ENCODE peak calls at places on chromosomes 16 and 17, in eight cellular contexts. C is cardiac septum; U is H54; F is Right ventricle myocardium inferior; O is NAMALWA; M is stimulated activated naive CD4-positive, alpha-beta T cell; S is NCI-H345; D is myocyte. P is an unnamed sample.

GRCh38 chr16:4290236-4290830 is 17.5 kb upstream of the TFAP4 start:
- DNase-seq in C (no peak), U (no peak), F (no peak), O (no peak), M (no peak), S (no peak), D (peak; percentile 77), P (no peak)

GRCh38 chr16:87653234-87653633 is 50.9 kb downstream of the JPH3 start:
- DNase-seq in C (no peak), U (no peak), F (peak; percentile 31), O (peak; percentile 59), M (no peak), S (no peak), D (no peak), P (peak; percentile 94)

GRCh38 chr16:19785512-19786130 is 67.5 kb downstream of the IQCK start:
- DNase-seq in C (no peak), U (no peak), F (no peak), O (no peak), M (no peak), S (no peak), D (no peak), P (no peak)

GRCh38 chr17:14510136-14510535 is 209.3 kb downstream of the HS3ST3B1 start:
- DNase-seq in C (no peak), U (no peak), F (no peak), O (no peak), M (no peak), S (no peak), D (no peak), P (no peak)

GRCh38 chr17:29595107-29595942 is 2.4 kb downstream of the ANKRD13B start:
- DNase-seq in C (no peak), U (no peak), F (peak; percentile 28), O (no peak), M (no peak), S (no peak), D (no peak), P (no peak)

GRCh38 chr17:17845046-17845775 is 8.4 kb upstream of the SREBF1 start:
- DNase-seq in C (no peak), U (no peak), F (peak; percentile 34), O (no peak), M (no peak), S (peak; percentile 35), D (no peak), P (no peak)

GRCh38 chr16:87380403-87380802 is 3.2 kb downstream of the FBXO31 start:
- DNase-seq in C (no peak), U (no peak), F (no peak), O (no peak), M (no peak), S (no peak), D (no peak), P (no peak)

GRCh38 chr16:89581045-89581695 is 5.6 kb downstream of the CPNE7 start:
- DNase-seq in C (no peak), U (peak; percentile 98), F (peak; percentile 42), O (no peak), M (no peak), S (no peak), D (peak; percentile 97), P (peak; percentile 98)

GRCh38 chr16:50474138-50474537 is 74.1 kb upstream of the NKD1 start:
- DNase-seq in C (no peak), U (no peak), F (no peak), O (no peak), M (no peak), S (peak; percentile 25), D (no peak), P (no peak)

GRCh38 chr17:27984816-27985215 is 57.7 kb upstream of the NLK start:
- DNase-seq in C (no peak), U (no peak), F (no peak), O (no peak), M (no peak), S (no peak), D (no peak), P (no peak)

GRCh38 chr16:23182675-23183485 is at the start of gene SCNN1G:
- DNase-seq in C (no peak), U (no peak), F (no peak), O (no peak), M (no peak), S (peak; percentile 54), D (no peak), P (no peak)

GRCh38 chr17:57706761-57707160 is 38.3 kb downstream of the CCDC182 start:
- DNase-seq in C (no peak), U (no peak), F (no peak), O (no peak), M (no peak), S (no peak), D (no peak), P (no peak)

GRCh38 chr17:37833237-37833859 is 88.5 kb upstream of the HNF1B start:
- DNase-seq in C (no peak), U (no peak), F (no peak), O (no peak), M (no peak), S (no peak), D (no peak), P (no peak)

GRCh38 chr17:74196541-74197310 is 6.8 kb upstream of the RPL38 start:
- DNase-seq in C (no peak), U (no peak), F (no peak), O (no peak), M (no peak), S (peak; percentile 51), D (no peak), P (no peak)

GRCh38 chr17:19360772-19361171 is 1.8 kb downstream of the B9D1 start:
- DNase-seq in C (no peak), U (no peak), F (no peak), O (no peak), M (no peak), S (no peak), D (no peak), P (no peak)

GRCh38 chr17:76686538-76687277 is 24.1 kb downstream of the MXRA7 start:
- DNase-seq in C (peak; percentile 58), U (no peak), F (no peak), O (no peak), M (no peak), S (no peak), D (no peak), P (no peak)

GRCh38 chr16:4607841-4608703 is 6.6 kb downstream of the UBALD1 start:
- DNase-seq in C (no peak), U (no peak), F (no peak), O (no peak), M (no peak), S (no peak), D (no peak), P (no peak)

GRCh38 chr17:19318611-19319010 is 43.9 kb downstream of the B9D1 start:
- DNase-seq in C (no peak), U (no peak), F (no peak), O (no peak), M (no peak), S (no peak), D (no peak), P (no peak)

GRCh38 chr17:62760059-62760887 is 47.8 kb downstream of the MARCHF10 start:
- DNase-seq in C (no peak), U (no peak), F (no peak), O (no peak), M (no peak), S (no peak), D (no peak), P (no peak)

GRCh38 chr16:66728804-66729203 is 22.6 kb downstream of the DYNC1LI2 start:
- DNase-seq in C (no peak), U (no peak), F (no peak), O (no peak), M (no peak), S (peak; percentile 5), D (no peak), P (no peak)

GRCh38 chr16:19524866-19525723 is 1.4 kb downstream of the CCP110 start:
- DNase-seq in C (no peak), U (no peak), F (no peak), O (peak; percentile 33), M (no peak), S (no peak), D (peak; percentile 12), P (no peak)

GRCh38 chr17:47620503-47621245 is 29.0 kb upstream of the KPNB1 start:
- DNase-seq in C (no peak), U (no peak), F (no peak), O (no peak), M (no peak), S (peak; percentile 31), D (no peak), P (no peak)

GRCh38 chr17:51745993-51746392 is 412.5 kb downstream of the CA10 start:
- DNase-seq in C (no peak), U (no peak), F (no peak), O (no peak), M (no peak), S (peak; percentile 66), D (no peak), P (no peak)

GRCh38 chr16:20898938-20899502 is 1.1 kb downstream of the DCUN1D3 start:
- DNase-seq in C (no peak), U (no peak), F (no peak), O (no peak), M (no peak), S (no peak), D (no peak), P (no peak)

GRCh38 chr17:66508896-66509843 is 206.8 kb downstream of the PRKCA start:
- DNase-seq in C (no peak), U (peak; percentile 60), F (no peak), O (no peak), M (no peak), S (no peak), D (peak; percentile 61), P (no peak)

GRCh38 chr17:62599964-62600657 is 27.4 kb upstream of the MRC2 start:
- DNase-seq in C (no peak), U (no peak), F (no peak), O (no peak), M (no peak), S (no peak), D (no peak), P (no peak)

GRCh38 chr17:50603340-50603739 is 31.3 kb upstream of the ABCC3 start:
- DNase-seq in C (no peak), U (no peak), F (no peak), O (peak; percentile 54), M (no peak), S (peak; percentile 25), D (no peak), P (peak; percentile 91)

GRCh38 chr16:3021449-3022207 is 1.5 kb downstream of the TNFRSF12A start:
- DNase-seq in C (peak; percentile 94), U (peak; percentile 75), F (peak; percentile 92), O (peak; percentile 86), M (peak; percentile 62), S (peak; percentile 70), D (peak; percentile 98), P (peak; percentile 64)

GRCh38 chr16:4945560-4946502 is 8.9 kb upstream of the PPL start:
- DNase-seq in C (no peak), U (peak; percentile 77), F (no peak), O (no peak), M (no peak), S (no peak), D (peak; percentile 41), P (peak; percentile 41)

GRCh38 chr17:1412185-1413110 is 12.4 kb upstream of the YWHAE start:
- DNase-seq in C (no peak), U (no peak), F (peak; percentile 66), O (no peak), M (no peak), S (no peak), D (no peak), P (no peak)

GRCh38 chr17:62093188-62094155 is 28.4 kb upstream of the MED13 start:
- DNase-seq in C (no peak), U (peak; percentile 86), F (no peak), O (no peak), M (no peak), S (no peak), D (peak; percentile 21), P (no peak)

GRCh38 chr17:14019186-14019956 is 49.9 kb upstream of the COX10 start:
- DNase-seq in C (no peak), U (peak; percentile 36), F (no peak), O (no peak), M (no peak), S (no peak), D (peak; percentile 48), P (no peak)

GRCh38 chr16:73956592-73957495 is 339.8 kb upstream of the PSMD7 start:
- DNase-seq in C (no peak), U (peak; percentile 24), F (no peak), O (peak; percentile 78), M (no peak), S (peak; percentile 42), D (peak; percentile 67), P (peak; percentile 27)

GRCh38 chr16:74275031-74275636 is 21.5 kb upstream of the PSMD7 start:
- DNase-seq in C (no peak), U (no peak), F (no peak), O (peak; percentile 57), M (no peak), S (peak; percentile 37), D (peak; percentile 9), P (no peak)